ENCODE peak calls at places on chromosome 3, in six cellular contexts. W is CD8-positive, alpha-beta T cell; N is mucosa of descending colon; V is transverse colon; G is right atrium auricular region; X is OCI-LY7. H is an unnamed sample. For H3K4me1, the result is how much of the 10 kb centered on the place peaks cover.

GRCh38 chr3:133428552-133428951 is 28.7 kb downstream of the BFSP2 start:
- DNase-seq in W (no peak), N (no peak), V (no peak), G (no peak), X (no peak), H (no peak)

GRCh38 chr3:14616606-14617507 is 34.7 kb upstream of the CCDC174 start:
- DNase-seq in W (no peak), N (no peak), V (no peak), G (no peak), X (no peak), H (no peak)

GRCh38 chr3:16838561-16838960 is 46.2 kb upstream of the PLCL2 start:
- DNase-seq in W (no peak), N (peak), V (peak), G (no peak), X (peak), H (no peak)

GRCh38 chr3:430186-430585 is 233.6 kb downstream of the CHL1 start:
- DNase-seq in W (no peak), N (no peak), V (no peak), G (no peak), X (no peak), H (no peak)

GRCh38 chr3:53196575-53197407 is 35.8 kb downstream of the PRKCD start:
- DNase-seq in W (peak), N (no peak), V (peak), G (no peak), X (peak), H (no peak)

GRCh38 chr3:135918600-135918999 is 46.9 kb upstream of the PPP2R3A start:
- DNase-seq in W (no peak), N (no peak), V (no peak), G (no peak), X (no peak), H (no peak)

GRCh38 chr3:123489400-123490004 is 40.6 kb upstream of the ADCY5 start:
- DNase-seq in W (no peak), N (no peak), V (peak), G (peak), X (peak), H (peak)

GRCh38 chr3:5232570-5232969 is 45.1 kb downstream of the EDEM1 start:
- DNase-seq in W (no peak), N (no peak), V (no peak), G (no peak), X (peak), H (no peak)

GRCh38 chr3:16319307-16319706 is 54.3 kb downstream of the OXNAD1 start:
- DNase-seq in W (peak), N (no peak), V (no peak), G (no peak), X (peak), H (no peak)

GRCh38 chr3:111338059-111338698 is 203.8 kb upstream of the CD96 start:
- DNase-seq in W (peak), N (no peak), V (peak), G (peak), X (peak), H (no peak)

GRCh38 chr3:45131201-45131600 is 15.0 kb downstream of the CDCP1 start:
- DNase-seq in W (no peak), N (no peak), V (no peak), G (no peak), X (no peak), H (no peak)

GRCh38 chr3:5429517-5429890 is 242.0 kb downstream of the EDEM1 start:
- DNase-seq in W (no peak), N (no peak), V (no peak), G (no peak), X (no peak), H (no peak)

GRCh38 chr3:63940389-63940757 is 28.2 kb upstream of the SCAANT1 start:
- DNase-seq in W (no peak), N (no peak), V (no peak), G (no peak), X (no peak), H (no peak)

GRCh38 chr3:58063424-58063823 is 55.2 kb downstream of the FLNB start:
- DNase-seq in W (no peak), N (no peak), V (peak), G (peak), X (no peak), H (peak)

GRCh38 chr3:98073486-98073885 is 13.5 kb upstream of the OR5AC2 start:
- DNase-seq in W (no peak), N (no peak), V (no peak), G (no peak), X (no peak), H (no peak)

GRCh38 chr3:131114201-131114600 is 87.5 kb downstream of the NEK11 start:
- DNase-seq in W (no peak), N (no peak), V (no peak), G (no peak), X (no peak), H (no peak)

GRCh38 chr3:136187868-136188267 is 8.3 kb downstream of the MSL2 start:
- DNase-seq in W (no peak), N (no peak), V (no peak), G (no peak), X (no peak), H (no peak)

GRCh38 chr3:46593274-46593862 is 19.0 kb upstream of the FAM240A start:
- DNase-seq in W (no peak), N (no peak), V (no peak), G (no peak), X (no peak), H (no peak)

GRCh38 chr3:59245879-59246501 is 196.2 kb upstream of the CFAP20DC start:
- DNase-seq in W (no peak), N (no peak), V (no peak), G (no peak), X (no peak), H (peak)

GRCh38 chr3:57557088-57557537 is 1.0 kb downstream of the PDE12 start:
- DNase-seq in W (peak), N (peak), V (peak), G (no peak), X (peak), H (no peak)

GRCh38 chr3:72054976-72055375 is 270.0 kb upstream of the PROK2 start:
- DNase-seq in W (no peak), N (no peak), V (no peak), G (no peak), X (no peak), H (no peak)

GRCh38 chr3:59264366-59264765 is 214.5 kb upstream of the CFAP20DC start:
- DNase-seq in W (no peak), N (no peak), V (no peak), G (no peak), X (no peak), H (no peak)

GRCh38 chr3:133037440-133037839 is 751 bp upstream of the TMEM108 start:
- DNase-seq in W (no peak), N (no peak), V (no peak), G (no peak), X (no peak), H (no peak)

GRCh38 chr3:27456554-27456953 is 27.6 kb downstream of the SLC4A7 start:
- DNase-seq in W (no peak), N (no peak), V (no peak), G (no peak), X (no peak), H (no peak)

GRCh38 chr3:175129126-175129525 is 270.0 kb downstream of the NAALADL2 start:
- DNase-seq in W (no peak), N (no peak), V (no peak), G (no peak), X (no peak), H (no peak)

GRCh38 chr3:132231633-132232032 is 85.6 kb upstream of the ACP3 start:
- DNase-seq in W (no peak), N (no peak), V (no peak), G (no peak), X (no peak), H (no peak)

GRCh38 chr3:142275856-142276255 is 50.5 kb upstream of the GK5 start:
- DNase-seq in W (no peak), N (no peak), V (no peak), G (no peak), X (no peak), H (no peak)

GRCh38 chr3:128170866-128171516 is 17.7 kb downstream of the EEFSEC start:
- DNase-seq in W (no peak), N (no peak), V (peak), G (peak), X (peak), H (peak)

DNA sequence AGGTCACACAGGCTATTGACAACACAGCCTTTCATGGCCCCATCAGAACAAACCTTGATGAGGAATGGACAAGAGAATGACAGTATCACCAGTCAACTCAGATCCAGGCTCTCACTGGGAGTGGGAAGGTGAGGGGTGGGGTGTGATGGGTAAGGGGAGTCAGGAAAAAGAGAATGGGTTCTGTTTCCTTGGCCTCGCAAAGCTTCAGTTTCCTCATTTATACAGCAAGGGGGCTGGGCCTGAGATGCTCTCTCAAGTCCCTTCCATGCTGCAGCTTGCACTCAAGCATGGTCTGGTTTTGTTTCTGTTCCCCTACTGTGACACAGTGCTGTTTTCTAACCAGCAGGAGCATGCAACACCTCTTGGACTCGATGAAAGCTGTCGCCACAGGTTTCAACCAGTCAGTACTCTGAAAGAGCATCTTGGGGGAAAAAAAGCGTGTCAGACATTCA is 65.7 kb upstream of the IL12A start:
- DNase-seq in W (no peak), N (no peak), V (no peak), G (no peak), X (peak), H (no peak)
- H3K4me1 ChIP-seq in W (under half), N (under half), V (under half), G (under half), X (under half), H (under half)

DNA sequence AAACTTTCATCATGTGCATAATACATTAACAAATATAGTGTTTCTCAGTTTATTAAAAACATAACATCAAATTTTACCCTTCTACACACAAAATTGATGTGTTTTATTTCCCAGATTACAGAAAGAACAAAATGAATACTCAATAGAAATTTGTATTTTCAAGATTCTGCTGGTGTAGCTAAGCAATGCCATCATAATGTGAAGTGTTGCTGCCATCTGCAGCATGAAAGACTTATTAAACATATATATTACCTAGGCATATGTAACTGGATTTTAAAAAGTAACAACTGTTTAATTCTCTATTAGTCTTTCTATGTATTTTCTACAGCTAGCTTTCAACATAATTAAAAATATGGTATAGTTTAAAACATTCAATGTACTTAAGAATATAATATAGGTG is 27.5 kb downstream of the PLSCR5 start:
- DNase-seq in W (peak), N (no peak), V (peak), G (no peak), X (peak), H (no peak)
- TF ChIP-seq CTCF in W (peak), N (no peak), V (peak), G (no peak), X (peak), H (peak)

GRCh38 chr3:176896165-176896564 is 301.1 kb downstream of the TBL1XR1 start:
- DNase-seq in W (no peak), N (no peak), V (no peak), G (no peak), X (no peak), H (no peak)
- H3K4me1 ChIP-seq in W (under half), N (under half), V (under half), G (under half), X (under half), H (under half)

DNA sequence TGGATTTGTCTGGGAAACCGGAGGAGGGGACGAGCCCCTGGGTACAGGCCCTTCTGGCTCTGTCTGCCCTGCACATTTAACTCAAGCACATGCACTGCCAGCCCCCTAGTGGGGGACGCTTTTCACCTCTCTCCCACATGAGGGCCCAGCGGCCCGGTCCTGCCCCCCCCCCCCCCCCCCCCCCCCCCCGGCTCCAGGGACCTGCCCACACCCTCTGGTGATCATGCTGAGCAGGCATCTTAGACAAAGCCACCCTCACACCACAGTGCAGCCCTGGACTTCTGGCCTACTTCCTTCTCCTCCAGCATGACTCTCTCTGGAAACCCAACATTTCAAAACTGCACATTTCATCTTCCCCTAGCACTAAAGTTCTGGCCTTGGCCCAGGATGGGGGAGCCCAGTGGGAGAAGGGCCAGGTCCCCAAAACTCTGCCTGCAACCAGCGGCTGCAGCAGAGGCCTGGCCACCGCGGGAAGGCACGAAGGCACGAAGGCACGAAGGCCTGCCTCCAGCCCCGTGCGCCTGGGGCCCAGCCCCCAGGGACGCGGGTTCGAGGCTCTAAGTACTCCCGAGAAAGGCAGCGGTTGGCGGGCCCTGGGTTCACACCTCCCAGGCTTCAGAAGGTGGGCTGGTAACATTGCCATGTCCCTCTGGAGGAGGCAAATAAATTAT is 14.1 kb downstream of the KLF15 start:
- DNase-seq in W (no peak), N (peak), V (peak), G (peak), X (no peak), H (peak)
- TF ChIP-seq CTCF in W (no peak), N (no peak), V (no peak), G (no peak), X (no peak), H (no peak)

DNA sequence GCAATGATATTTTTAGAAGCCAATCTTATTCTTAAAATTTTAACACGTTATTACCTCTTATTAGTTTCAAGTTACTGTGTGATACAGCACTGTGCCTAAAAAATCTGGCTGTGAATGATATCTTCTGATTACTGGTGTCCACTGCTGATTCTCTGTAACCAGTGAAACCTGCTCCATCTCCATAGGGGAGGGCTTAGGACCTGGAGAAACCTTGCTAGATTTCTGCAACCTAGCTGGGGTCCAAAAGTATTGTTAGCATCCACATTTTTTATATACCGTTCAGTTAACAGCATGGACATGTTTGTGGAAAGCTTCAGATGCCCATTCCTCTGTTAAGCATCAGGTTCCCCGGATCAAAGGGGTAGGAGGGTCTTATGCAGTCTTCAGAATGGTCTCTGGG is 193.9 kb upstream of the TOPAZ1 start:
- DNase-seq in W (no peak), N (no peak), V (no peak), G (peak), X (no peak), H (no peak)
- H3K4me1 ChIP-seq in W (under half), N (under half), V (under half), G (under half), X (under half), H (under half)